ENCODE peak calls at places on chromosomes 13 and 19, in four cellular contexts. M is CD4-positive, alpha-beta T cell; J is WERI-Rb-1; T is NCI-H524. S is an unnamed sample.

GRCh38 chr13:84912720-84913119 is 886.5 kb downstream of the SLITRK6 start:
- DNase-seq in J (no peak), M (no peak), T (no peak), S (no peak)

GRCh38 chr19:40445945-40446784 is 2.0 kb upstream of the SERTAD3 start:
- DNase-seq in T (no peak), J (peak), M (no peak), S (no peak)

GRCh38 chr13:42548731-42549554 is 25.0 kb upstream of the TNFSF11 start:
- DNase-seq in T (no peak), M (no peak), J (no peak), S (no peak)

GRCh38 chr13:31614704-31615103 is 124.6 kb upstream of the RXFP2 start:
- DNase-seq in T (no peak), M (no peak), J (no peak), S (no peak)

GRCh38 chr19:47231215-47232054 is 436 bp upstream of the BBC3 start:
- DNase-seq in J (peak), M (peak), T (peak), S (no peak)

GRCh38 chr19:11551603-11552235 is 7.3 kb downstream of the ELOF1 start:
- DNase-seq in T (no peak), M (no peak), J (peak), S (no peak)

GRCh38 chr13:60572003-60572792 is 175.2 kb downstream of the TDRD3 start:
- DNase-seq in J (no peak), M (no peak), T (no peak), S (no peak)

GRCh38 chr19:18788782-18789421 is 2.2 kb downstream of the COMP start:
- DNase-seq in M (no peak), T (no peak), J (no peak), S (no peak)

GRCh38 chr13:52455677-52456041 is 381 bp downstream of the CKAP2 start:
- DNase-seq in T (peak), M (peak), J (peak), S (peak)

GRCh38 chr19:41328157-41328817 is 18.3 kb downstream of the CCDC97 start:
- DNase-seq in M (no peak), T (no peak), J (no peak), S (no peak)

GRCh38 chr19:48689438-48689837 is 6.3 kb upstream of the FUT2 start:
- DNase-seq in J (no peak), T (no peak), M (no peak), S (no peak)

GRCh38 chr13:97468331-97468730 is 34.4 kb downstream of the RAP2A start:
- DNase-seq in J (no peak), M (no peak), T (no peak), S (peak)

GRCh38 chr13:75180805-75181455 is 301.0 kb downstream of the TBC1D4 start:
- DNase-seq in M (no peak), T (no peak), J (no peak), S (no peak)

GRCh38 chr19:53980553-53981407 is 10.7 kb upstream of the CACNG6 start:
- DNase-seq in M (no peak), J (peak), T (no peak), S (no peak)

GRCh38 chr19:58570770-58571574 is 2.2 kb downstream of the MZF1 start:
- DNase-seq in J (peak), T (no peak), M (no peak), S (no peak)

GRCh38 chr19:46841458-46842083 is 9.1 kb downstream of the AP2S1 start:
- DNase-seq in T (no peak), J (no peak), M (no peak), S (no peak)

GRCh38 chr19:35592226-35592625 is 6.3 kb downstream of the PMIS2 start:
- DNase-seq in M (no peak), J (peak), T (no peak), S (no peak)

GRCh38 chr19:2166741-2167738 is 3.3 kb downstream of the DOT1L start:
- DNase-seq in J (no peak), M (no peak), T (no peak), S (peak)

GRCh38 chr13:100454876-100455275 is 133.7 kb downstream of the GGACT start:
- DNase-seq in M (no peak), T (no peak), J (no peak), S (no peak)

S was measured in DMS 273 treated with DMSO at 0.1 percent for 48 hours.